ENCODE peak calls at places on chromosome 19, in ten cellular contexts. Z is BJ, R is RWPE1, K is lower leg skin, F is fibroblast of pulmonary artery, M is ovary, Q is fibroblast of the aortic adventitia, U is thyroid gland, O is cardiac fibroblast, H is fibroblast of mammary gland. Y is an unnamed sample.

GRCh38 chr19:45478454-45479238 is 10.8 kb downstream of the FOSB start:
- DNase-seq in Z (no peak), R (peak; percentile 69), K (peak; percentile 82), F (peak; percentile 96), M (peak; percentile 87), Q (peak; percentile 97), U (peak; percentile 86), O (peak; percentile 96), H (peak; percentile 94), Y (peak; percentile 96)

GRCh38 chr19:11234486-11235075 is 4.8 kb upstream of the ANGPTL8 start:
- DNase-seq in Z (no peak), R (no peak), K (no peak), F (no peak), M (no peak), Q (no peak), U (no peak), O (no peak), H (no peak), Y (no peak)

GRCh38 chr19:27746691-27747380 is 1466.1 kb downstream of the UQCRFS1 start:
- DNase-seq in Z (no peak), R (no peak), K (peak; percentile 9), F (peak; percentile 13), M (peak; percentile 17), Q (peak; percentile 3), U (peak; percentile 33), O (peak; percentile 25), H (peak; percentile 28), Y (peak; percentile 12)

GRCh38 chr19:3949997-3950859 is 17.4 kb downstream of the NMRK2 start:
- DNase-seq in Z (no peak), R (no peak), K (no peak), F (no peak), M (no peak), Q (no peak), U (no peak), O (no peak), H (no peak), Y (no peak)

GRCh38 chr19:6273701-6274601 is 5.8 kb downstream of the MLLT1 start:
- DNase-seq in Z (peak; percentile 75), R (peak; percentile 86), K (peak; percentile 84), F (peak; percentile 94), M (peak; percentile 87), Q (peak; percentile 96), U (peak; percentile 92), O (peak; percentile 93), H (peak; percentile 96), Y (no peak)

GRCh38 chr19:41154060-41154459 is 39.0 kb upstream of the CYP2S1 start:
- DNase-seq in Z (no peak), R (no peak), K (no peak), F (no peak), M (no peak), Q (no peak), U (no peak), O (no peak), H (no peak), Y (no peak)

GRCh38 chr19:29766100-29766499 is 45.7 kb upstream of the CCNE1 start:
- DNase-seq in Z (no peak), R (no peak), K (no peak), F (no peak), M (no peak), Q (no peak), U (no peak), O (no peak), H (no peak), Y (no peak)

GRCh38 chr19:4541114-4541805 is 1.4 kb upstream of the LRG1 start:
- DNase-seq in Z (no peak), R (no peak), K (no peak), F (no peak), M (no peak), Q (no peak), U (no peak), O (no peak), H (no peak), Y (no peak)

GRCh38 chr19:17539288-17540117 is 15.9 kb upstream of the COLGALT1 start:
- DNase-seq in Z (peak; percentile 69), R (peak; percentile 98), K (peak; percentile 95), F (peak; percentile 97), M (peak; percentile 100), Q (peak; percentile 93), U (peak; percentile 75), O (peak; percentile 97), H (peak; percentile 92), Y (peak; percentile 100)
- TF ChIP-seq CTCF in Z (peak; percentile 50), R (peak; percentile 72), K (no peak), F (peak; percentile 31), M (peak; percentile 15), Q (peak; percentile 40), U (no peak), O (peak; percentile 34), H (no peak), Y (no peak)

DNA sequence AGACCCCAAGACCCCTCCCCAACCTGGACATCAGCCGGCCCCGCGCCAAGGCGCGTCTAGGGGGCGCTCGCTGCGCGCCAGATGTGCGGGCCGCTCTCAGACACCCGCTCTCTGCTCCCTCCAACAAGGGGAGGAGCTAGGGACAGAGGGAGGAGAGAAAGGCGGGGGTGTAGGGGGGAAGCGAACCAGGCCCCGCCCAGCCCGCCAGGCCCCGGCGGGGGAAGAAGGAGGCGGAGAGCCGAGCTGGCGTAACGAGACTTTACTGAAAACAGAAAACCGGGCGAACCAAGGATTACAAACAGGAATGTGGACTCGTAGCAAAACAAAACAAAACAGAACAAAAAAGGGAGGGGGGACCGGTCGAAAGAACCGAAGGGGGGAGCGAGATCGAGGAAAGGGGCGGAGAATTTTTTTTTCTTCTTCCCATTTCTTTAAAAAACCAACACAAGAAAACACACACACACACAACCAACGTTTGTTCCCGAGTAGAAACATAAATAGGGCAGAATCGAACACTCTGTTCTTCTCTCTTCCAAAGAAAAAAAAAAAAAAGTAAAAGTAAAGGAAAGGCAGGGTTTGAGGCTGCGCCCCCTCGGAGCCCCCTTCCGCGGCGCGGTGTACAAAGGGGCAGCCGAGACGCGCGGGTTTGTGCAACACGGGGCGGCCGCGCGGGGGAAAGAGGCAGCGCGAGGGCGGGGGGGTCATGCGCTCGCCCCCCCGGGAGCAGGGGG is 1.7 kb downstream of the JUND start:
- DNase-seq in Z (peak; percentile 56), R (peak; percentile 96), K (peak; percentile 94), F (peak; percentile 94), M (peak; percentile 89), Q (peak; percentile 94), U (peak; percentile 94), O (peak; percentile 97), H (peak; percentile 94), Y (peak; percentile 91)
- TF ChIP-seq CTCF in Z (peak; percentile 89), R (peak; percentile 99), K (no peak), F (peak; percentile 84), M (peak; percentile 83), Q (peak; percentile 86), U (peak; percentile 86), O (peak; percentile 88), H (peak; percentile 86), Y (peak; percentile 90)

GRCh38 chr19:19679176-19680073 is 10.8 kb downstream of the ZNF101 start:
- DNase-seq in Z (no peak), R (no peak), K (no peak), F (no peak), M (no peak), Q (no peak), U (no peak), O (no peak), H (no peak), Y (no peak)
- TF ChIP-seq CTCF in Z (no peak), R (no peak), K (no peak), F (no peak), M (no peak), Q (no peak), U (no peak), O (no peak), H (no peak), Y (no peak)

DNA sequence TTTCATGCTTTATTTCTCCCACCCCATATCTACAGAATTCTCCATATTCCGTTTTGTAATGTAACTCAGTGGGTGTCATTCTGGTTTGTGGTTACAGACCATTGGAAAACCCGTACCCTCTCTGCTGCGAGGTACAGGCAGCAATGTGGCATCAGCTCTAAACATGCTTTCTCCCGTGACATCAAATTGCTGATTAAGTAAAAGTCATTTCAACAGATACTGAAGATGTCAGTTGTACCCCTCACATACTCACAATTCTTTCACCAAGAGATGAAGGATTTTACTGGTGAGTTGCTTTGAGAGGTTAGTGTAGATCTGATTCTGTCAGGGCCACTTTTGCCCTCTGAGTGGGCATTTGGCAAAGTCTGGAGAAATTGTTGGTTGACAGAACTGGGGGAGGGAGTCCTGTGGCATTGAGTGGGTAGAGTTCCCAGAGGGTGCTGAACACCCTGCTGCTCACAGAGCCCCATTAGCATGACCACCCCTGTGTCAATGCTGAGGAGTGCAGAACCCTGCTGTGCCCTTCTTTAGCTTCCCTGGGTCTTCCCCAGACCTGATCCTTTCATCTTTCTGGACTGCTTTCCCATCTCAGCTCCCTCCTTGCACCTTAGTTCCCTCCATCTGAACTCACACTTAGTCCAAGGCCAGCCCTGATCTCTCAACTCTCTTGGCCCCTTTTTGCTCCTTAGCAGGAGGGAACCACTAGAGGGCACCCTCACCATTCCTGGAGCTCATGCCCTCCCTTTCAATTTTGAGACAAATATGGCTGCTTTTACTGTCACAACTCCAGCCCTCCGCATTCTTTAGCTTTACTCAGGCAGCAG is 39.9 kb upstream of the CEACAM8 start:
- DNase-seq in Z (no peak), R (peak; percentile 37), K (no peak), F (peak; percentile 41), M (no peak), Q (peak; percentile 31), U (peak; percentile 7), O (peak; percentile 25), H (peak; percentile 35), Y (peak; percentile 68)
- TF ChIP-seq CTCF in Z (peak; percentile 87), R (peak; percentile 70), K (no peak), F (peak; percentile 80), M (no peak), Q (peak; percentile 74), U (peak; percentile 27), O (peak; percentile 86), H (peak; percentile 77), Y (peak; percentile 78)

GRCh38 chr19:35938282-35939224 is 2.4 kb downstream of the LRFN3 start:
- DNase-seq in Z (no peak), R (no peak), K (no peak), F (no peak), M (no peak), Q (no peak), U (no peak), O (no peak), H (no peak), Y (no peak)
- TF ChIP-seq CTCF in Z (no peak), R (no peak), K (no peak), F (no peak), M (no peak), Q (peak; percentile 4), U (no peak), O (no peak), H (no peak), Y (no peak)

DNA sequence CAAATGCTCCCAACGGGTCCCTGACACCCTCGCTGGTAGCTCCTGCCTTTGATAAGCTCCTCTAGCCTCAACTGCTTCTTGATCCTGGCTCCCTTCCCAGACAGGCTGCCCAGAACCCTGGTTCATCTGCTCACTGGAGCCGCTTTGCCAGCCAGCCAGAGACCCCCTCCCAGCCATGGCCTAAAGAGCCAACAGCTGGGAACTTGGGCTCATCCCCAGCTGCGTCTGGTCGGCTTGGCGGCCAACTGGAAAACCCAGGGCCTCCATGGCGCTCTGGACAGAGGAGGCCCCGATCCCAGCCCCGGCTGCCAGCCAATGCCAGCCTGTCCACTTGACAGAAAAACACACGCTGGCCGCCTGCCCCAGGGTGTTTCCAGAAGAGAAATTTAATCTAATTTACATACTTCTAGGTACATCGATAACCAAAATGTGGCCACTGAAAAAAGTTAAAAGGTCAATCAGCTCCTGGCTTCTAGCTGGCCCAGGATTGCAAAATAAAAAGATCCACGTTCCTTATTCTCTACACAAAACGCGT is 3.0 kb upstream of the AKAP8L start:
- DNase-seq in Z (no peak), R (no peak), K (no peak), F (no peak), M (no peak), Q (no peak), U (no peak), O (no peak), H (no peak), Y (no peak)
- TF ChIP-seq CTCF in Z (no peak), R (no peak), K (no peak), F (no peak), M (no peak), Q (no peak), U (no peak), O (no peak), H (no peak), Y (no peak)